ENCODE peak calls at places on chromosomes 3 and 15, in five cellular contexts. P, N, Z, D and M are unnamed samples.
A peak's percentile ranks its signal among the peaks of the same experiment; 100 is the strongest.

GRCh38 chr3:151709847-151710246 is 23.9 kb upstream of the AADACL2 start:
- DNase-seq in Z (no peak), N (peak; percentile 28), D (peak; percentile 23), P (no peak), M (no peak)

GRCh38 chr15:74345051-74345450 is 22.4 kb downstream of the CYP11A1 start:
- DNase-seq in N (peak; percentile 15), D (no peak), P (no peak), Z (peak; percentile 50), M (no peak)

GRCh38 chr15:31325432-31325975 is 1.1 kb upstream of the KLF13 start:
- DNase-seq in D (no peak), N (no peak), Z (peak; percentile 63), P (no peak), M (peak; percentile 74)

GRCh38 chr15:40266828-40267304 is 16.0 kb downstream of the ANKRD63 start:
- DNase-seq in N (peak; percentile 87), Z (no peak), D (peak; percentile 86), P (no peak), M (peak; percentile 64)

GRCh38 chr3:175951047-175951694 is 1092.0 kb downstream of the NAALADL2 start:
- DNase-seq in N (peak; percentile 2), Z (no peak), D (peak; percentile 24), P (no peak), M (no peak)

GRCh38 chr15:26838742-26839460 is 28.0 kb upstream of the GABRA5 start:
- DNase-seq in D (no peak), P (no peak), Z (peak; percentile 15), N (peak; percentile 9), M (peak; percentile 28)

GRCh38 chr3:41961061-41961749 is 698 bp downstream of the ULK4 start:
- DNase-seq in D (peak; percentile 53), Z (peak; percentile 55), P (peak; percentile 5), N (peak; percentile 75), M (peak; percentile 45)

GRCh38 chr3:11774296-11774877 is 72.3 kb downstream of the TAMM41 start:
- DNase-seq in N (peak; percentile 65), D (peak; percentile 63), Z (no peak), P (no peak), M (peak; percentile 79)

GRCh38 chr3:141915766-141916165 is 39.3 kb downstream of the ATP1B3 start:
- DNase-seq in N (no peak), P (no peak), Z (no peak), D (no peak), M (no peak)

GRCh38 chr15:45183511-45183910 is 4.3 kb downstream of the SHF start:
- DNase-seq in Z (no peak), N (no peak), D (peak; percentile 45), P (no peak), M (peak; percentile 41)

GRCh38 chr3:83003917-83004316 is 1242.5 kb upstream of the GBE1 start:
- DNase-seq in N (no peak), P (no peak), D (no peak), Z (no peak), M (no peak)

GRCh38 chr3:78633626-78634025 is 1134.2 kb downstream of the ROBO1 start:
- DNase-seq in P (no peak), Z (no peak), D (no peak), N (peak; percentile 91), M (no peak)

GRCh38 chr3:194575484-194576210 is 57.6 kb downstream of the TMEM44 start:
- DNase-seq in N (peak; percentile 90), D (peak; percentile 37), Z (no peak), P (no peak), M (peak; percentile 27)

GRCh38 chr3:77835916-77836315 is 796.0 kb downstream of the ROBO2 start:
- DNase-seq in P (no peak), D (no peak), Z (no peak), N (no peak), M (no peak)

GRCh38 chr3:62372621-62373041 is 719 bp downstream of the FEZF2 start:
- DNase-seq in N (no peak), D (no peak), Z (no peak), P (no peak), M (no peak)

GRCh38 chr15:94105760-94106159 is 125.6 kb upstream of the MCTP2 start:
- DNase-seq in D (no peak), Z (no peak), N (peak; percentile 62), P (no peak), M (no peak)

GRCh38 chr3:152466784-152467183 is 198.1 kb downstream of the MBNL1 start:
- DNase-seq in N (peak; percentile 30), D (peak; percentile 41), Z (no peak), P (no peak), M (peak; percentile 26)